ENCODE peak calls at places on chromosome 6, in four cellular contexts. One of them, this sample, is unnamed. For H3K4me1, the result is how much of the 10 kb centered on the place peaks cover.

GRCh38 chr6:145260491-145260890 is 474.8 kb downstream of the EPM2A start:
- DNase-seq in CD8-positive, alpha-beta memory T cell: no peak
- DNase-seq in pancreas: no peak
- DNase-seq in left lung: no peak
- DNase-seq in this sample: no peak

GRCh38 chr6:125714431-125715090 is 34.9 kb upstream of the HEY2 start:
- DNase-seq in CD8-positive, alpha-beta memory T cell: no peak
- DNase-seq in pancreas: no peak
- DNase-seq in left lung: no peak
- DNase-seq in this sample: no peak

GRCh38 chr6:1077822-1078221 is 234.1 kb upstream of the FOXQ1 start:
- DNase-seq in CD8-positive, alpha-beta memory T cell: no peak
- DNase-seq in pancreas: no peak
- DNase-seq in left lung: no peak
- DNase-seq in this sample: no peak

GRCh38 chr6:111842891-111843290 is 30.4 kb downstream of the FYN start:
- DNase-seq in CD8-positive, alpha-beta memory T cell: no peak
- DNase-seq in pancreas: no peak
- DNase-seq in left lung: no peak
- DNase-seq in this sample: no peak

GRCh38 chr6:46983007-46983411 is 59.1 kb downstream of the ADGRF1 start:
- DNase-seq in CD8-positive, alpha-beta memory T cell: no peak
- DNase-seq in pancreas: no peak
- DNase-seq in left lung: no peak
- DNase-seq in this sample: no peak

GRCh38 chr6:15877245-15877644 is 214.4 kb upstream of the DTNBP1 start:
- DNase-seq in CD8-positive, alpha-beta memory T cell: no peak
- DNase-seq in pancreas: no peak
- DNase-seq in left lung: no peak
- DNase-seq in this sample: no peak

GRCh38 chr6:43076928-43077809 is 1.1 kb downstream of the PTK7 start:
- DNase-seq in CD8-positive, alpha-beta memory T cell: no peak
- DNase-seq in pancreas: peak
- DNase-seq in left lung: no peak
- DNase-seq in this sample: no peak

GRCh38 chr6:98946877-98947410 is 802 bp downstream of the FBXL4 start:
- DNase-seq in CD8-positive, alpha-beta memory T cell: peak
- DNase-seq in pancreas: peak
- DNase-seq in left lung: peak
- DNase-seq in this sample: peak

GRCh38 chr6:136309171-136309570 is 19.5 kb upstream of the BCLAF1 start:
- DNase-seq in CD8-positive, alpha-beta memory T cell: no peak
- DNase-seq in pancreas: no peak
- DNase-seq in left lung: no peak
- DNase-seq in this sample: no peak

GRCh38 chr6:130796313-130796905 is 30.8 kb upstream of the SMLR1 start:
- DNase-seq in CD8-positive, alpha-beta memory T cell: no peak
- DNase-seq in pancreas: no peak
- DNase-seq in left lung: no peak
- DNase-seq in this sample: no peak

GRCh38 chr6:161644521-161644920 is 370.7 kb upstream of the AGPAT4 start:
- DNase-seq in CD8-positive, alpha-beta memory T cell: no peak
- DNase-seq in pancreas: no peak
- DNase-seq in left lung: no peak
- DNase-seq in this sample: no peak

GRCh38 chr6:87700729-87701675 is 1.0 kb downstream of the AKIRIN2 start:
- DNase-seq in CD8-positive, alpha-beta memory T cell: peak
- DNase-seq in pancreas: peak
- DNase-seq in left lung: peak
- DNase-seq in this sample: peak

GRCh38 chr6:156618600-156619205 is 158.5 kb upstream of the ARID1B start:
- DNase-seq in CD8-positive, alpha-beta memory T cell: no peak
- DNase-seq in pancreas: no peak
- DNase-seq in left lung: peak
- DNase-seq in this sample: no peak

GRCh38 chr6:33587529-33588215 is 7.6 kb upstream of the BAK1 start:
- DNase-seq in CD8-positive, alpha-beta memory T cell: no peak
- DNase-seq in pancreas: no peak
- DNase-seq in left lung: no peak
- DNase-seq in this sample: no peak

GRCh38 chr6:33589366-33589722 is 9.3 kb upstream of the BAK1 start:
- DNase-seq in CD8-positive, alpha-beta memory T cell: no peak
- DNase-seq in pancreas: no peak
- DNase-seq in left lung: no peak
- DNase-seq in this sample: no peak

GRCh38 chr6:33589723-33590530 is 9.9 kb upstream of the BAK1 start:
- DNase-seq in CD8-positive, alpha-beta memory T cell: no peak
- DNase-seq in pancreas: peak
- DNase-seq in left lung: peak
- DNase-seq in this sample: no peak

GRCh38 chr6:33590531-33591198 is 10.6 kb upstream of the BAK1 start:
- DNase-seq in CD8-positive, alpha-beta memory T cell: no peak
- DNase-seq in pancreas: no peak
- DNase-seq in left lung: peak
- DNase-seq in this sample: no peak

DNA sequence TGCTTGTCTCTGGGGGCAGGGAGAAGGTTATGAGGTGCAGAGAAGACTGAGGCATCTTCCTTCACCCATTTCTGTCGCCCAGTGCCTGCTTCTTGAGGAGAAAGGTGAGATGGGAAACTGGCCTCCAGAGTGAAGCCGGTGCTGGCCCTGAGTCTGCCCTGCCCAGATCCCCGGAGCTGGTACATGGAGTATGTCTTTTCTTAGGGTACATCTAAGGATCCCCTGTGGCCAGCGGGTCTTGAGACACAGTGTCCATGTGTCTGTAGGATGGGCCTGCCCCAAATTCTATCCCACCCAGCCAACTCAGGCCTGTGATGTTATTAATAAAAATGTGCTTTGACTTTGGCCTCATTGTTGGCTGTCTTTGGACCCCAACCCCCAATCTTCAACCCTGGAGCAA is 8.8 kb upstream of the BAK1 start:
- DNase-seq in CD8-positive, alpha-beta memory T cell: no peak
- DNase-seq in pancreas: no peak
- DNase-seq in left lung: no peak
- DNase-seq in this sample: no peak
- H3K4me1 ChIP-seq in CD8-positive, alpha-beta memory T cell: under half
- H3K4me1 ChIP-seq in pancreas: under half
- H3K4me1 ChIP-seq in left lung: under half
- H3K4me1 ChIP-seq in this sample: under half

GRCh38 chr6:109023348-109023925 is 71.2 kb downstream of the SESN1 start:
- DNase-seq in CD8-positive, alpha-beta memory T cell: no peak
- DNase-seq in pancreas: no peak
- DNase-seq in left lung: no peak
- DNase-seq in this sample: no peak
- H3K27ac ChIP-seq in CD8-positive, alpha-beta memory T cell: no peak
- H3K27ac ChIP-seq in pancreas: no peak
- H3K27ac ChIP-seq in left lung: no peak
- H3K27ac ChIP-seq in this sample: no peak

GRCh38 chr6:163530406-163530805 is 115.9 kb downstream of the QKI start:
- DNase-seq in CD8-positive, alpha-beta memory T cell: no peak
- DNase-seq in pancreas: no peak
- DNase-seq in left lung: no peak
- DNase-seq in this sample: no peak

GRCh38 chr6:163529605-163530004 is 115.1 kb downstream of the QKI start:
- DNase-seq in CD8-positive, alpha-beta memory T cell: no peak
- DNase-seq in pancreas: no peak
- DNase-seq in left lung: no peak
- DNase-seq in this sample: no peak

GRCh38 chr6:163522033-163522432 is 107.5 kb downstream of the QKI start:
- DNase-seq in CD8-positive, alpha-beta memory T cell: no peak
- DNase-seq in pancreas: no peak
- DNase-seq in left lung: no peak
- DNase-seq in this sample: no peak

GRCh38 chr6:163526356-163526755 is 111.8 kb downstream of the QKI start:
- DNase-seq in CD8-positive, alpha-beta memory T cell: no peak
- DNase-seq in pancreas: no peak
- DNase-seq in left lung: no peak
- DNase-seq in this sample: no peak

GRCh38 chr6:163525926-163526325 is 111.4 kb downstream of the QKI start:
- DNase-seq in CD8-positive, alpha-beta memory T cell: no peak
- DNase-seq in pancreas: no peak
- DNase-seq in left lung: no peak
- DNase-seq in this sample: no peak
- H3K4me1 ChIP-seq in CD8-positive, alpha-beta memory T cell: under half
- H3K4me1 ChIP-seq in pancreas: under half
- H3K4me1 ChIP-seq in left lung: under half
- H3K4me1 ChIP-seq in this sample: under half

GRCh38 chr6:63525186-63525878 is 46.9 kb upstream of the LOC128125822 start:
- DNase-seq in CD8-positive, alpha-beta memory T cell: no peak
- DNase-seq in pancreas: no peak
- DNase-seq in left lung: no peak
- DNase-seq in this sample: peak
- H3K27ac ChIP-seq in CD8-positive, alpha-beta memory T cell: no peak
- H3K27ac ChIP-seq in pancreas: no peak
- H3K27ac ChIP-seq in left lung: no peak
- H3K27ac ChIP-seq in this sample: no peak

DNA sequence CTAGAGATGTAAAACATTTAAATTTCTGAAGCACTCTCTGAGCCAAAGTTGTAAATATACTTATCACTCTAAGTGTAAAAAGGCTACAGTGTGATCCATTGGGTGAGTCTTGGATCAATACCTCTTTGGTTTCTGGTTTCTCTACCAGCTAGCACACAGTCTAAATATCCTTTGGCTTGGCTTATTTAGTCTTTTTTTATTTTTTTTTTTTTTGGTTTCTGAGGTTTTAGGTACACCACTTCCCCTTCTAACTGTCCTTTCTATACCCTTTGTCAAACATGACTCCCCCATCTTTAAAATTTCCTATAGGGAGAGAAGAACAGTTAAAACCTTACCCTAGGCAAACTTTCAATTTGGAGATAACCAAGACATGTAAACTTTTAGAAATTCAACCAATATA is 379.0 kb downstream of the PHF3 start:
- DNase-seq in CD8-positive, alpha-beta memory T cell: no peak
- DNase-seq in pancreas: no peak
- DNase-seq in left lung: no peak
- DNase-seq in this sample: no peak
- H3K4me1 ChIP-seq in CD8-positive, alpha-beta memory T cell: under half
- H3K4me1 ChIP-seq in pancreas: under half
- H3K4me1 ChIP-seq in left lung: under half
- H3K4me1 ChIP-seq in this sample: under half

GRCh38 chr6:53349209-53349693 is 501 bp upstream of the ELOVL5 start:
- DNase-seq in CD8-positive, alpha-beta memory T cell: no peak
- DNase-seq in pancreas: no peak
- DNase-seq in left lung: no peak
- DNase-seq in this sample: no peak
- H3K27ac ChIP-seq in CD8-positive, alpha-beta memory T cell: peak
- H3K27ac ChIP-seq in pancreas: peak
- H3K27ac ChIP-seq in left lung: peak
- H3K27ac ChIP-seq in this sample: peak

DNA sequence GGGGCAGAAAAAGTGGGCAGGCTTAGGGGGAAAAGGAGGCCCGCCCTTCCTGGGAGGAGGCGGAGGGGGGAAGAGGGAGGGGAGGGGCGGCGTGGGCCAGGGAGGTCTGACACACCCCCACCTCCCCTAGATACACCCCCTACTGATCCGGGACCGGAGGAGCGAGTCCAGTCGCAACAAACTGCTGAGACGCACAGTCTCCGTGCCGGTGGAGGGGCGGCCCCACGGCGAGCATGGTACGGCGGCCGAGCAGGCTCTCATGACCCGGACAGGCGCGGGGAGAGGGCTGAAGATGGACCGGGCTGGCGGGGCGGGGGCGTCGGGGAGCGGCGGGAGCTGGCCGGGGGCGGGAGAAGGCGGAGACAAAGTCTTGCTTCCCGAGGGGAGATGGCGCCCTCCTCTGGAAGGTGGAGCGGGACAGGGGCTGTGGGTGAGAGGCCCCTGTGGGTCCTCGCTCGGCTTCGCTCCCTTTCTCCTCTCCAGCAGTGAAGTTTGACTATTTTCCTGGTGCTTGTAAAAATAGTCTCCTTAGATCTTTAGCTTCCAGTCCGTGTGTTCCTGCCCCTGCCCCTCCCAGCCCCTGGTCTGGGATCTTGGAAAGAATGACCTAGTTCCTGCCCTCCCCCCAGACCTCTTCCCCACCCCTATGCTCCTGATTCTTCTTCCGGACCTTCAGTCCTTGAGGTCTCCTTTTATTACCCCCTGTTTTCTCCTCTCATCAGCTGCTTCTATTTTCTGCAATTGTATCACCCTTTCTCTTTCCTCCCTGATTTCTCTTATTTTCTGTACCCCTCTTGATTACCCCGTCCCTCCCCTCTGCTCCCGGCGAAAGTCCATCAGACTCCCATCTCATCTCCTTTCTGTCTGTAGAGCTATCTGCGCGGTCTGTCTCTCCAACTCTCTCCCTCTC is 6.1 kb downstream of the SYNGAP1 start:
- DNase-seq in CD8-positive, alpha-beta memory T cell: peak
- DNase-seq in pancreas: peak
- DNase-seq in left lung: peak
- DNase-seq in this sample: peak
- H3K4me1 ChIP-seq in CD8-positive, alpha-beta memory T cell: under half
- H3K4me1 ChIP-seq in pancreas: under half
- H3K4me1 ChIP-seq in left lung: under half
- H3K4me1 ChIP-seq in this sample: under half

DNA sequence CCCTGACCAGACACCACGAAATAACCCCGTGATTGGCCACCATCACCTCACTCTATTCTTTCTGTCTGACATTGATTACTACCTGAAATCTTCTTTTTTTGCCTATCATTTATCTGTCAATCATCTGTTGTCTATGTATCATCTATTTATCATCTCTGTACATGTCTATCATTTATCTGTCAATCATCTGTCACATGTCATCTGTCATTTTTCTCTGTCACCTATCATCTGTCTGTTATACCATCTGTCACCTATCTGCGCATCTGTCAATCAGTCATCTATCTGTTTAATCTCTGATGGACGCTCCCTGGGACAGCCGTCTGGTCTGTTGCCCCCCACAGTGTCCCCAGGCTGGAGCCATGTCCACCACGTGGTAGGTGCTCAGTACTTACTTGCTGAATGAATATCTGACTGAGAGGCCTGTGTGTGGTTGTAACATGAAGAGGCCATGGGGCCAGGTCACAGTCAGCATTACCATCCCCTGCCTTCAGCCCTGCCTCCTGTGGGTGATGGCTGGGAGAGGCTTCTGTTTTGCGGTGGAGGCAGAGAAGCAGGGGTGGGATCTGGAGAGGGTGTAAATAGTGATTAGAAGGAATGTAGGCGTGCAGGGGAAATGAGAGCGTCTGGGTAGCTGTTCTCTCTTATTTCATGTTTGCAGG is 302.7 kb downstream of the QKI start:
- DNase-seq in CD8-positive, alpha-beta memory T cell: no peak
- DNase-seq in pancreas: no peak
- DNase-seq in left lung: no peak
- DNase-seq in this sample: no peak
- H3K27ac ChIP-seq in CD8-positive, alpha-beta memory T cell: no peak
- H3K27ac ChIP-seq in pancreas: no peak
- H3K27ac ChIP-seq in left lung: no peak
- H3K27ac ChIP-seq in this sample: no peak